ENCODE peak calls at places on chromosomes 5 and 9, in four cellular contexts. O is MM.1S, U is GM23248, G is fibroblast of lung. L is an unnamed sample.
A peak's percentile ranks its signal among the peaks of the same experiment; 100 is the strongest.

GRCh38 chr5:38931731-38932130 is 85.9 kb downstream of the OSMR start:
- DNase-seq in G (peak; percentile 39), U (peak; percentile 47), O (no peak), L (no peak)

GRCh38 chr5:38994329-38994927 is 79.8 kb downstream of the RICTOR start:
- DNase-seq in O (peak; percentile 69), G (peak; percentile 55), U (peak; percentile 83), L (peak; percentile 58)

GRCh38 chr9:87592554-87593394 is 95.1 kb downstream of the DAPK1 start:
- DNase-seq in G (peak; percentile 79), O (no peak), U (peak; percentile 86), L (peak; percentile 52)

GRCh38 chr5:141811287-141812155 is 66.7 kb downstream of the PCDH1 start:
- DNase-seq in G (no peak), O (peak; percentile 12), U (peak; percentile 36), L (peak; percentile 38)

GRCh38 chr5:174100490-174100889 is 55.0 kb downstream of the NSG2 start:
- DNase-seq in O (no peak), U (no peak), G (no peak), L (no peak)

GRCh38 chr5:107389130-107389553 is 281.6 kb downstream of the EFNA5 start:
- DNase-seq in O (peak; percentile 90), G (peak; percentile 86), U (peak; percentile 60), L (no peak)

GRCh38 chr9:13358128-13358527 is 78.6 kb upstream of the MPDZ start:
- DNase-seq in G (peak; percentile 96), U (peak; percentile 91), O (no peak), L (peak; percentile 23)

GRCh38 chr9:105355810-105356209 is 92.0 kb upstream of the FSD1L start:
- DNase-seq in U (peak; percentile 26), O (peak; percentile 31), G (peak; percentile 62), L (no peak)

GRCh38 chr5:22604711-22605110 is 248.4 kb downstream of the CDH12 start:
- DNase-seq in O (no peak), U (no peak), G (no peak), L (no peak)

GRCh38 chr5:17367256-17367845 is 130.7 kb upstream of the TAF11L2 start:
- DNase-seq in O (no peak), G (no peak), U (no peak), L (no peak)

GRCh38 chr5:14715481-14715880 is 51.0 kb downstream of the OTULIN start:
- DNase-seq in G (peak; percentile 35), U (peak; percentile 27), O (no peak), L (no peak)

GRCh38 chr9:114166606-114167572 is 11.6 kb downstream of the COL27A1 start:
- DNase-seq in G (no peak), U (no peak), O (no peak), L (no peak)

GRCh38 chr5:32249668-32250067 is 63.1 kb downstream of the MTMR12 start:
- DNase-seq in O (no peak), U (no peak), G (no peak), L (peak; percentile 44)

GRCh38 chr5:68240771-68241170 is 25.2 kb downstream of the PIK3R1 start:
- DNase-seq in G (no peak), U (peak; percentile 32), O (no peak), L (no peak)

GRCh38 chr9:136353088-136353487 is 10.5 kb downstream of the DNLZ start:
- DNase-seq in G (no peak), O (no peak), U (no peak), L (no peak)

GRCh38 chr5:124932791-124933600 is 186.6 kb upstream of the ZNF608 start:
- DNase-seq in U (peak; percentile 54), O (no peak), G (peak; percentile 84), L (peak; percentile 44)

GRCh38 chr5:169003721-169004481 is 297.0 kb downstream of the SLIT3 start:
- DNase-seq in G (no peak), U (peak; percentile 45), O (no peak), L (peak; percentile 36)

DNA sequence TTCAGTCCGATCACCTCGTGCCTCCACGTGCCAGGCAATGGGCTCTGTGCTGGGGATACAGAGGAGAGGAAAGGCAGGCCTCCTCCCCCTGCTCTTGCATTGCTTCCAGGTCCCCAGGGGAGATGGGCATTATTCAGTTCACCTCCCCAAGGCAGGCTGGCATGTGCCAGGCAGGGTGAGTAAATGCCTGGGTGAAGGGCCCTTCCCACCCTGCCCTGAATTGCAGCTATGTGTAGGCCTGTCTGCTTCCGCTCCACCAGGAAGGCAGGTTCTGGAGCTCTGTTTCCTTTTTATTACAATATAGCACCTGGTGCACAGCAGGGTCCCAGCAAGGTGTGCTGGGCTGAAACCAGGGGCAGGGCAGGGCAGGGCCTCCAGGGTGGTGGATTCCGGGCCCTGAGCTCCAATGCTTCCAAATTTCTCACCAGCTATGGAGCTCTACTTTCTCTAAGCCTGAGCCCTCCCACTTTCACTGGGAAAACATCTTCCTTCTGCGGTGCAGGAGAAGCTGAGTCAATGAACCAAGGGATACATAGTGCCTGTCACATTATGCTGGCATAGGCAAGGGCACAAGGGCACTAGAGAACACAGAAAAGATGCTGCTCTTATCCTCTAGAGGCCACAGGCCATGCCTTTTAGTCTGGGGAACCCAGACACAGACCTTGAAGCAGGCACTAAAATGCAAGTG is 42.0 kb downstream of the SHB start:
- DNase-seq in U (no peak), G (no peak), O (no peak), L (no peak)
- H3K79me2 ChIP-seq in U (peaks cover 90% of the 10 kb centered on the region), G (peaks cover 91% of the 10 kb centered on the region), O (no peaks in the 10 kb centered on the region), L (peaks cover 88% of the 10 kb centered on the region)

GRCh38 chr9:6008169-6008979 is 7.0 kb downstream of the RANBP6 start:
- DNase-seq in O (peak; percentile 98), G (peak; percentile 99), U (peak; percentile 99), L (peak; percentile 98)
- H3K79me2 ChIP-seq in O (peaks cover 86% of the 10 kb centered on the region), G (peaks cover 44% of the 10 kb centered on the region), U (peaks cover 78% of the 10 kb centered on the region), L (peaks cover 67% of the 10 kb centered on the region)

GRCh38 chr9:75461188-75461587 is 372.9 kb downstream of the OSTF1 start:
- DNase-seq in G (no peak), O (peak; percentile 72), U (no peak), L (no peak)
- H3K79me2 ChIP-seq in G (no peaks in the 10 kb centered on the region), O (no peaks in the 10 kb centered on the region), U (no peaks in the 10 kb centered on the region), L (no peaks in the 10 kb centered on the region)

GRCh38 chr9:125759812-125760134 is 12.6 kb downstream of the PBX3 start:
- DNase-seq in G (peak; percentile 45), U (peak; percentile 62), O (no peak), L (no peak)
- H3K79me2 ChIP-seq in G (peaks cover 86% of the 10 kb centered on the region), U (peaks cover 100% of the 10 kb centered on the region), O (no peaks in the 10 kb centered on the region), L (peaks cover 26% of the 10 kb centered on the region)

GRCh38 chr9:95018099-95018927 is 291.8 kb downstream of the AOPEP start:
- DNase-seq in U (peak; percentile 99), O (no peak), G (peak; percentile 97), L (no peak)
- H3K79me2 ChIP-seq in U (peaks cover 94% of the 10 kb centered on the region), O (no peaks in the 10 kb centered on the region), G (peaks cover 69% of the 10 kb centered on the region), L (peaks cover 100% of the 10 kb centered on the region)

DNA sequence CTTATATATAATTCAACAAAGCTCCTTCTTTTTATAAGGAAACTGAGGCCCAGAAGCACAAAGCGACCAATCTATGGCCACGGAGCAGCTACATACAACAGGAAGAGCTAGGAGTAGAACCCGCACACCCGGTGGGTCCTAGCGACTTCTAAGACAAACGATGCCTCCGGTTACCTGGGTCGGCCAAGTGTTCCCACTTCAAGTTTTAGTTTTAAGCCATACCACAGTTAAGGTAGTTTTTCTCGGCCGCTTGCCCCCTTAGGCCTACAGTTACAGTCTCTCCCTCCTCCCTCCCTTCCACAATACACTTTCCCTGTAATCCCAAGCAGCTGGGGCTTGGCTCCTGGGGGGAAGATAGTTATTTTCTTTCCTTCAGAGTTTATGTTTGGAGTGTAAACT is 533 bp downstream of the SREK1IP1 start:
- DNase-seq in G (peak; percentile 32), O (peak; percentile 13), U (peak; percentile 43), L (peak; percentile 14)
- H3K79me2 ChIP-seq in G (peaks cover 54% of the 10 kb centered on the region), O (peaks cover 87% of the 10 kb centered on the region), U (peaks cover 95% of the 10 kb centered on the region), L (peaks cover 86% of the 10 kb centered on the region)